ENCODE peak calls at places on chromosomes 12 and 14, in ten cellular contexts. S, K, L, N, O, U, E, F, X and H are unnamed samples.

GRCh38 chr14:60087664-60088063 is 4.1 kb upstream of the PCNX4 start:
- DNase-seq in K (no peak), F (no peak), U (no peak), N (no peak), X (no peak), O (no peak), L (no peak), S (no peak), E (no peak), H (no peak)

GRCh38 chr14:99946652-99947489 is 118.4 kb upstream of the EVL start:
- DNase-seq in K (peak), U (no peak), E (no peak), N (no peak), L (no peak), O (no peak), F (peak), S (no peak), X (peak), H (peak)

GRCh38 chr14:54567634-54568561 is 970 bp downstream of the SAMD4A start:
- DNase-seq in K (no peak), S (peak), L (peak), X (peak), E (peak), F (peak), U (peak), N (no peak), O (peak), H (peak)

GRCh38 chr12:112018571-112019237 is 5.5 kb downstream of the ERP29 start:
- DNase-seq in X (no peak), F (no peak), S (no peak), K (peak), U (no peak), L (no peak), O (no peak), E (no peak), N (peak), H (no peak)

GRCh38 chr12:52050116-52050770 is 999 bp upstream of the NR4A1 start:
- DNase-seq in O (peak), L (no peak), N (peak), U (no peak), K (no peak), E (peak), S (peak), X (no peak), F (no peak), H (no peak)

GRCh38 chr12:51913071-51914033 is 6.0 kb downstream of the ACVRL1 start:
- DNase-seq in L (no peak), K (no peak), O (no peak), F (no peak), N (no peak), X (no peak), E (peak), S (no peak), U (no peak), H (no peak)

GRCh38 chr14:100862793-100863192 is 36.9 kb downstream of the MEG3 start:
- DNase-seq in K (no peak), S (no peak), U (no peak), E (no peak), N (no peak), O (no peak), F (no peak), L (no peak), X (no peak), H (no peak)

GRCh38 chr12:6925543-6926279 is 2.0 kb upstream of the ATN1 start:
- DNase-seq in X (no peak), L (peak), U (peak), F (peak), O (peak), K (peak), S (peak), E (no peak), N (peak), H (no peak)

GRCh38 chr12:130835011-130835410 is 4.0 kb downstream of the STX2 start:
- DNase-seq in O (no peak), F (no peak), K (no peak), S (no peak), E (no peak), X (no peak), L (no peak), N (no peak), U (no peak), H (peak)

GRCh38 chr14:26252176-26252575 is 345.7 kb downstream of the NOVA1 start:
- DNase-seq in K (no peak), L (no peak), O (no peak), N (no peak), S (no peak), U (no peak), X (no peak), F (no peak), E (no peak), H (no peak)

GRCh38 chr12:127306604-127307215 is 960.3 kb upstream of the TMEM132C start:
- DNase-seq in F (no peak), O (no peak), S (no peak), U (no peak), K (no peak), L (no peak), X (no peak), N (no peak), E (no peak), H (no peak)

GRCh38 chr12:26032719-26033241 is 74.3 kb downstream of the RASSF8 start:
- DNase-seq in S (no peak), X (no peak), N (no peak), O (no peak), L (no peak), E (no peak), U (no peak), K (no peak), F (no peak), H (no peak)

GRCh38 chr12:122894173-122895121 is 1.5 kb downstream of the VPS37B start:
- DNase-seq in S (no peak), K (no peak), F (peak), L (no peak), U (no peak), O (peak), E (no peak), X (no peak), N (no peak), H (peak)

DNA sequence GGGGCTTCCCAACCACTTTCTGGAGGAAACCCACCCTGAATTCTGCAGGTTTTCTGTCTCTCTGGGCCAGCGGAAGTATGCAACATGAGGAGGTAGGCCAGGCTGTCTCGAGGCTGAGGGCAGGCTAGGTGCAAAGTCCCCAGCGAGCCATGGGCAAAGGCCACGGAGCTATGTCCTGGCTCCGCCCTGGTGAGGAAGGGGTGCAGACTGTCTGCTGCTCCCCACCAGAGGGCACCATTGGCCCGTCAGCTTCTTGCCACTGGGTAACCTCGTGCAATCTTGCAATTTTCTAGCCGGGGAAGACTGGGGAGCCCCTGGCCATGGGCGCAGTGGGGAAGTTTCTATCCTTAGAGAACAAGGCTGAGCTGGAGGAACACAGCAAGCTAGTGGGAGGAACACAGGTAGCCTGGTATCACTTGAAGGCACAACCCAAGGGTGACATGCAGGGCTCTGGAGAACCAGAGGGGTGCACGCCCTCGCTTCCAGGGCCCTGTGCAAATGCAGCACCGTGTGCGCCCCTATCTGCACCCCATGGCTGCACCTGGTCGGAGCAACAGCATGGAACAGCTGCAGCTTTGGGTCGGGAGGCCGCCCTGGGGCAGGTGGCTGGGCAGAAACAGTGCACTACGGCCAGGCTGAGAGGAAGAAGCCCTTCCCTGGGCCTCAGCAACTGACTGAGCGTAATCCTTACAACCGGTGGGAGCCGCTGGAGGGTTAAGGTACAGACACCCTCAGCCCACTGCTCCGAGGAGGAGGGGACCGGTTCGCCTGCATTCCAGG is 27.6 kb upstream of the RPLP0 start:
- DNase-seq in K (peak), O (peak), N (peak), E (peak), F (peak), L (peak), U (peak), X (peak), S (peak), H (peak)
- TF ChIP-seq POLR2A in K (no peak), O (no peak), N (peak), E (no peak), F (no peak), L (no peak), U (no peak), X (no peak), S (no peak), H (no peak)

DNA sequence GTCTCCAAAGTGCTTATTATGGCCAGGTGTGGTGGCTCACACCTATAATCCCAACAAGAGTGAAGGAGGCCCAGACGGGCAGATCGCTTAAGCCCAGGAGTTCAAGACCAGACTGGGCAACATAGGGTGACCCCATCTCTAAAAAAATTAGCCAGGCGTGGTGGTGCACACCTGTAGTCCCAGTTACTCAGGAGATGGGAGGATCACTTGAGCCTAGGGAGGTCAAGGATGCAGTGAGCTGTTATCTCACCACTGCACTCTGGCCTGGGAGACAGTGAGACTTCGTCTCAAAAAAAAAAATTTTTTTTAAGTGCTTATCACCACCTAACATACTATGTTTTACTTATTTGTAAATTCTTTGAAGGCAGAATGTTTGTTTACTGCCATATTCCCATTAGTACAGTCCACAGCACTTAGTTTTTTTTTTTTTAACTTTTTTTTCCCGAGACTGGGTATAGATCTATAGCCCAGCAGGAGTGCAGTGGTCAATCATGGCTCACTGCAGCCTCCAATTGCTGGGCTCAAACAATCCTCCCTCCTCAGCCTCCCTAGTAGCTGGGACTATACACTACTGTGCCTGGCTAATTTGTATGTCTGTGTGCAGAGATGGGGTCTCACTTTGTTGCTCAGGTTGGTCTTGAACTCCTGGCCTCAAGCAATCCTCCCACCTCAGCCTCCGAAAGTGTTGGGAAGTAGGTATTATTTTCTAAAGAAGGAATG is 4.7 kb upstream of the KANSL2 start:
- DNase-seq in N (no peak), X (no peak), O (no peak), S (no peak), U (no peak), L (no peak), E (no peak), K (no peak), F (no peak), H (peak)
- TF ChIP-seq POLR2A in N (no peak), X (no peak), O (no peak), S (no peak), U (no peak), L (no peak), E (no peak), K (no peak), F (no peak), H (no peak)

DNA sequence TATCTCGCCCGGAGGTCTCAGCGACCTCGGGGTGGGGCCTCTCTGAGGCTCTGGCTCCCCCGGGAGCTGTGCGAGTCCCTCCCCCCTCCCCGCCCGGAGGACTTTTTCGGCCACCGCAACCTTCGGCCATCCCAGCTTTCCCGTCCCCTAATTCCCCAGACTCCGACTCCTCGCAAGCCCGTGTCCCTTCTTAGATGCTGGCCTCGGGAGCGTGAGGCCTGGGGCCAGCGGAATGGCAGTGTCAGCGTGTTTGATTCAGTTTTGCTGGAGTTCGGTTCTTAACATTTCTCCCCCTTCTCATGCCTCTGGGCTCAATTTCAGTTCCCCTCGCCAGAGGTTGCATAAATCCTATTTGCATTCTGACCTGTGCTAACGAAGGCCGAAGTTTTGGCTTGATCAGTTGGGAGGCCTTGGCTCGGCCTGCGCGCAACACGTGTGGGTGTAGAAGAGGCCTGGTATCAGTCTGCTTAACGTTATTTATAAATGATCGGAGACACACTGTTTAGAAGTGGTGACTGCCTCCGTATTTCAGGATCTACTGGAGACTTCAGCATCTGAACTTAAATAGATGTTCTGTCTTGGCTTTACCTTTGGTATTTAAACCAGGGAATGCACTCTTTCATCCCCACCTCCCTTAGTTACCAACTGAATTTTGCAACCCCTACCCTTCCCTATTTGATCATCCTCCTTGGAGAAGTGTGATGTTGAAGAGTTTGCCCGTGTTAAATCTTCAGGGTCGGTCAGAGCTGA is 752 bp downstream of the HSP90B1 start:
- DNase-seq in L (peak), X (no peak), U (peak), E (peak), K (no peak), F (peak), S (peak), N (peak), O (peak), H (peak)
- TF ChIP-seq POLR2A in L (no peak), X (no peak), U (no peak), E (no peak), K (no peak), F (no peak), S (no peak), N (no peak), O (no peak), H (no peak)

GRCh38 chr12:16347391-16348298 is at the start of gene MGST1:
- DNase-seq in O (peak), N (peak), F (peak), L (peak), S (peak), U (peak), E (peak), X (peak), K (no peak), H (peak)
- TF ChIP-seq POLR2A in O (peak), N (peak), F (peak), L (peak), S (no peak), U (no peak), E (no peak), X (peak), K (no peak), H (peak)

DNA sequence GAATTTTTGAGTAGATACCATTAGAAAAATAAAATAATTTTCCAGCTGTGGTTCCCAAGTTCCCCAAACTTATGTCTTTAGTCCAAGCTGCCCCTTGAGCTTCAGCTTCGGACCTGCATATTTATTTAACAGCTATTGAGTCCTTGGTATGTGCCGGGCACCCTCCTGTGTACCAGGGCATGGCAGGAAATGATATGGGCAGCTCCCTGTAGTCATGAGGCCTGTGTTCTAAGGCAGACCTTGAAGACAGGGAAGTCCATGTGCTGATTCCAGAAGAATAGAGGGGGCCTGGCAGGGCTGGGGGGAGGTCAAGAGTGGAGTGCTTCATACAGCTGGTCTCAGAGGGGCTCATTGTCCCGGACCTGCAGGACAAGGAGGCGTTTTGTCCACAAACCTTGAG is 29.2 kb downstream of the TRAF3 start:
- DNase-seq in U (no peak), X (no peak), L (no peak), S (no peak), N (no peak), K (no peak), E (no peak), O (no peak), F (no peak), H (no peak)
- TF ChIP-seq POLR2A in U (no peak), X (no peak), L (no peak), S (no peak), N (no peak), K (no peak), E (no peak), O (no peak), F (no peak), H (no peak)

GRCh38 chr12:14963520-14963919 is 2.1 kb upstream of the ARHGDIB start:
- DNase-seq in N (no peak), K (no peak), L (no peak), S (no peak), F (no peak), O (no peak), E (no peak), X (no peak), U (no peak), H (no peak)
- TF ChIP-seq POLR2A in N (no peak), K (no peak), L (no peak), S (no peak), F (no peak), O (no peak), E (no peak), X (no peak), U (no peak), H (no peak)

DNA sequence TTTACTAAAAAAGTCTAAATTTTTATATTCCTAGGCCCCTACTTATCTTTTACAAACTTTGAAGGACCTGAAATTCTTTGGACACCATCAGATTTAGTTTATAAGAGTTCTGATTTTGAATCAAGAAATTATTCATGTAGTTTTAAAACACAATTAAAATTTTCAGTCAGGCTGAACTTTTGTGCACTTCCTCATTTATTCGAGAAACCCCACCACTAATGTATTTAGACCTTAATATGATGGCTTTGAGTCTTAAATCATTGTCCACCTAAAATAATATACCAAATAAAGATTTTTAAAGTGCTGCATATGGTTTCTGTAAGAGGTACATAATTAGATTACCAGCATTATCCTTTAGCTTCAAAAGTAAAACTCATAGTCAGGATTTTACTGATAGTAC is 103.4 kb downstream of the PAWR start:
- DNase-seq in S (no peak), L (no peak), N (no peak), F (no peak), X (no peak), K (no peak), O (no peak), E (no peak), U (no peak), H (no peak)
- TF ChIP-seq POLR2A in S (no peak), L (no peak), N (no peak), F (no peak), X (no peak), K (no peak), O (no peak), E (no peak), U (no peak), H (no peak)

DNA sequence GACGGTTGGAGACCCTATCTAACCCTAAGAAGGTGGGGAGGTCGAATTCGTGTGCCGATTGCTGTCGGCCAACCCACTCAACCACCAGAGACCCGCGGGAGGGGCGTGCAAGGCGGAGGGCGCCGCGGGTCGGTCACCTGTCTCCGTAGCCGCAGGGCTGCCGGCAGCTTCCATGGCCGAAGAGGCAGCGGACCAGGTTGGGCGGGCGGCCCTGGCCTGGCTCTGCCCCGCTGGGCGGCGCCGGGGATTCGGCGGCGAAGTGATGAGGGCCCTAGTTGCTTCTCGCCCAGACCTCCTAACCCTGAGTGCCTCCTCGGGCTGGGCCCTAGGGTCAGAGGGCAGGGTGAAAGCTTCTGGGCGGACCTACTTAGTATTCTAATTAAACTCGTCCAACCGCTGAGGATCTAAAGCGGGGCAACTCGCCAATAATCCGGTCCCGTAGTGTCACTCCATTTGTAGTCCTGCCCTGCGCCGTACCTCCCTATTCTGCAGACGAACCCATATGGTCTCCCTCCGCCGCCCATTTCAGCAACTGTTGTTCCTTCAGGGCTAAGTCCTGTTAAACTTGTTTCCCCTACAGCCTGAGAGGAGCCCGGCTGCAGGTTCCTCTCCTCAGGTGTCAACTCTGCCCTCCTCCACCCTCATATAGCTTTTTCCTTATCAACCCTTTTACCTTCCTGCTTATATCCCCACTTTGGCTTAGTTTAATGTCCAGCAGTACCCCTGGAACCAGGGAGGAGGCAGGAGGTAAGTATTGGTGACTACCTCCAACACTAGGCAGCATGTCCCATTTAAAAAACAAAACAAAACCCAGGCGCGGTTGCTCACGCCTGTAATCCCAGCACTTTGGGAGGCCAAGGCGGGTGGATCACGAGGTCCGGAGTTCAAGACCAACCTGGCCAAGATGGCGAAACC is at the start of gene PYM1:
- DNase-seq in N (peak), E (peak), X (no peak), S (peak), O (peak), F (peak), L (peak), U (peak), K (peak), H (peak)
- TF ChIP-seq POLR2A in N (no peak), E (no peak), X (peak), S (no peak), O (peak), F (peak), L (peak), U (peak), K (peak), H (peak)

GRCh38 chr14:71642715-71643114 is 289.5 kb upstream of the RGS6 start:
- DNase-seq in F (no peak), S (no peak), L (no peak), X (no peak), E (no peak), O (no peak), N (no peak), U (no peak), K (no peak), H (no peak)
- TF ChIP-seq POLR2A in F (no peak), S (no peak), L (no peak), X (no peak), E (no peak), O (no peak), N (no peak), U (no peak), K (no peak), H (no peak)

GRCh38 chr12:9099552-9100190 is 16.0 kb downstream of the A2M start:
- DNase-seq in F (no peak), L (no peak), N (no peak), S (no peak), O (no peak), K (no peak), U (no peak), E (no peak), X (no peak), H (no peak)

GRCh38 chr12:9101018-9101687 is 14.6 kb downstream of the A2M start:
- DNase-seq in X (no peak), U (no peak), E (no peak), S (no peak), F (no peak), L (no peak), O (no peak), K (no peak), N (no peak), H (no peak)

GRCh38 chr12:9098115-9098452 is 17.6 kb downstream of the A2M start:
- DNase-seq in O (no peak), N (no peak), S (no peak), X (no peak), F (no peak), U (no peak), E (no peak), K (no peak), L (no peak), H (no peak)

GRCh38 chr12:9096563-9097176 is 19.0 kb downstream of the A2M start:
- DNase-seq in N (no peak), S (no peak), F (no peak), K (no peak), O (no peak), E (no peak), U (no peak), L (no peak), X (no peak), H (no peak)

GRCh38 chr12:9098463-9099026 is 17.2 kb downstream of the A2M start:
- DNase-seq in F (no peak), E (no peak), O (no peak), N (no peak), X (no peak), K (no peak), L (no peak), S (no peak), U (no peak), H (no peak)
- TF ChIP-seq POLR2A in F (no peak), E (no peak), O (no peak), N (no peak), X (no peak), K (no peak), L (no peak), S (no peak), U (no peak), H (no peak)